ENCODE peak calls at places on chromosomes 6 and 20, in nine cellular contexts. Q is small intestine, M is heart left ventricle, J is spleen, E is Caco-2, Z is neuronal stem cell, X is tibial artery, G is fibroblast of lung, S is left ventricle myocardium inferior. F is an unnamed sample. For H3K9me3, the result is how much of the 10 kb centered on the place peaks cover.

GRCh38 chr6:169801396-169802160 is 50.2 kb downstream of the ERMARD start:
- DNase-seq in Q (no peak), M (no peak), J (peak), E (no peak), Z (no peak), X (no peak), G (no peak), S (no peak), F (no peak)

GRCh38 chr6:62150048-62150663 is 135.9 kb downstream of the KHDRBS2 start:
- DNase-seq in Q (no peak), M (no peak), J (no peak), E (peak), Z (peak), X (no peak), G (peak), S (no peak), F (peak)

GRCh38 chr6:41321183-41321582 is 14.2 kb upstream of the NCR2 start:
- DNase-seq in Q (no peak), M (no peak), J (no peak), E (no peak), Z (no peak), X (no peak), G (no peak), S (no peak), F (no peak)

GRCh38 chr6:51415501-51415900 is 596.8 kb downstream of the TFAP2B start:
- DNase-seq in Q (no peak), M (no peak), J (no peak), E (no peak), Z (no peak), X (no peak), G (no peak), S (no peak), F (no peak)

GRCh38 chr6:160256445-160256844 is 2.2 kb downstream of the SLC22A2 start:
- DNase-seq in Q (no peak), M (no peak), J (no peak), E (no peak), Z (no peak), X (no peak), G (no peak), S (no peak), F (no peak)

GRCh38 chr6:127952831-127953230 is 52.0 kb upstream of the THEMIS start:
- DNase-seq in Q (no peak), M (no peak), J (no peak), E (no peak), Z (no peak), X (no peak), G (no peak), S (no peak), F (no peak)

GRCh38 chr6:47335456-47335855 is 25.8 kb upstream of the TNFRSF21 start:
- DNase-seq in Q (no peak), M (no peak), J (no peak), E (no peak), Z (no peak), X (no peak), G (no peak), S (no peak), F (no peak)

GRCh38 chr20:31566332-31566657 is 38.8 kb upstream of the ID1 start:
- DNase-seq in Q (no peak), M (no peak), J (no peak), E (no peak), Z (no peak), X (no peak), G (no peak), S (no peak), F (no peak)

GRCh38 chr20:37969949-37970855 is 63.1 kb downstream of the TTI1 start:
- DNase-seq in Q (peak), M (no peak), J (no peak), E (no peak), Z (no peak), X (no peak), G (no peak), S (no peak), F (no peak)

GRCh38 chr6:142601427-142601826 is 299.6 kb downstream of the ADGRG6 start:
- DNase-seq in Q (no peak), M (no peak), J (no peak), E (no peak), Z (no peak), X (no peak), G (no peak), S (no peak), F (no peak)

GRCh38 chr20:36251426-36251825 is 15.1 kb downstream of the AAR2 start:
- DNase-seq in Q (no peak), M (no peak), J (no peak), E (no peak), Z (no peak), X (no peak), G (no peak), S (no peak), F (no peak)

GRCh38 chr6:10451828-10452509 is 37.1 kb upstream of the TFAP2A start:
- DNase-seq in Q (no peak), M (no peak), J (no peak), E (no peak), Z (no peak), X (no peak), G (peak), S (no peak), F (no peak)

GRCh38 chr20:8509809-8510208 is 377.7 kb downstream of the PLCB1 start:
- DNase-seq in Q (no peak), M (no peak), J (no peak), E (no peak), Z (no peak), X (no peak), G (peak), S (no peak), F (no peak)

GRCh38 chr6:164990901-164991300 is 318.5 kb downstream of the C6orf118 start:
- DNase-seq in Q (no peak), M (no peak), J (no peak), E (no peak), Z (no peak), X (no peak), G (no peak), S (no peak), F (no peak)

GRCh38 chr20:59938221-59938620 is 1.9 kb downstream of the PPP1R3D start:
- DNase-seq in Q (no peak), M (no peak), J (no peak), E (no peak), Z (no peak), X (no peak), G (peak), S (no peak), F (no peak)

GRCh38 chr20:41009960-41010359 is 18.7 kb upstream of the TOP1 start:
- DNase-seq in Q (no peak), M (no peak), J (no peak), E (peak), Z (no peak), X (no peak), G (peak), S (no peak), F (no peak)

GRCh38 chr6:35077713-35078105 is 63.4 kb downstream of the TCP11 start:
- DNase-seq in Q (no peak), M (no peak), J (no peak), E (no peak), Z (no peak), X (peak), G (no peak), S (no peak), F (no peak)

GRCh38 chr6:91271807-91272206 is 684.9 kb upstream of the MAP3K7 start:
- DNase-seq in Q (no peak), M (no peak), J (peak), E (no peak), Z (no peak), X (no peak), G (no peak), S (no peak), F (no peak)

GRCh38 chr6:91023529-91023928 is 436.7 kb upstream of the MAP3K7 start:
- DNase-seq in Q (no peak), M (no peak), J (no peak), E (no peak), Z (no peak), X (no peak), G (no peak), S (no peak), F (no peak)

GRCh38 chr6:11616200-11616611 is 78.7 kb downstream of the TMEM170B start:
- DNase-seq in Q (no peak), M (no peak), J (no peak), E (no peak), Z (no peak), X (no peak), G (peak), S (no peak), F (no peak)

GRCh38 chr6:97396880-97397279 is 113.9 kb upstream of the MMS22L start:
- DNase-seq in Q (no peak), M (no peak), J (no peak), E (no peak), Z (no peak), X (no peak), G (no peak), S (no peak), F (no peak)

GRCh38 chr20:6164421-6165341 is 41.9 kb upstream of the FERMT1 start:
- DNase-seq in Q (no peak), M (peak), J (no peak), E (no peak), Z (no peak), X (no peak), G (peak), S (peak), F (no peak)

GRCh38 chr6:28586273-28586672 is 60.6 kb downstream of the GPX5 start:
- DNase-seq in Q (peak), M (no peak), J (no peak), E (no peak), Z (no peak), X (no peak), G (peak), S (no peak), F (no peak)

GRCh38 chr6:53168516-53169257 is 20.0 kb upstream of the GCM1 start:
- DNase-seq in Q (no peak), M (no peak), J (no peak), E (no peak), Z (no peak), X (no peak), G (peak), S (no peak), F (no peak)

GRCh38 chr6:140566706-140567330 is 1192.4 kb upstream of the CITED2 start:
- DNase-seq in Q (peak), M (no peak), J (no peak), E (no peak), Z (no peak), X (no peak), G (peak), S (no peak), F (no peak)

GRCh38 chr6:2285510-2285909 is 40.1 kb upstream of the GMDS start:
- DNase-seq in Q (no peak), M (no peak), J (no peak), E (no peak), Z (no peak), X (no peak), G (no peak), S (no peak), F (no peak)
- H3K9me3 ChIP-seq in Q (under half), M (under half), J (under half), E (under half), Z (under half), X (under half), G (under half), S (under half), F (under half)

DNA sequence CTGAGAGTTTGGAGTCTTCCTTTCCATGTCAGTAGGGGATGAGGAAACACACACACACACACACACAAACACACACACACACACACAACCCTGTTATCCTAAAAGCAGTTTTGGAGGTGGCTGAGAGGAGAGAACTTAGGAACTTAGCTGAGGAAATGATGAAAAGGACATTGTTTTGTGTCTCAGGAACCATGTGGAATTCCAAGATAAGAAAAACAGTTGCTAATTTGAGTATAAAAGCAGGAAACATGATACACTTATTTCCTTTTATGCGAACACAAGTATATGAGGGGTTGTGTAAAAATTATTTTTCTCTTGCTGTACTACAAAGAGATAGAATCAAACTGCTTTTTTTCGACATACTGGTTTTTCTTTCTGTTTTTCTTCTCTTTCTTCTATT is at the start of gene MYCT1:
- DNase-seq in Q (no peak), M (no peak), J (no peak), E (no peak), Z (no peak), X (no peak), G (peak), S (no peak), F (no peak)
- H3K4me3 ChIP-seq in Q (no peak), M (peak), J (peak), E (no peak), Z (no peak), X (no peak), G (no peak), S (peak), F (no peak)

GRCh38 chr6:30283761-30284160 is 43.0 kb upstream of the TRIM39 start:
- DNase-seq in Q (no peak), M (no peak), J (no peak), E (peak), Z (no peak), X (no peak), G (no peak), S (no peak), F (no peak)

GRCh38 chr6:30287139-30287538 is 39.6 kb upstream of the TRIM39 start:
- DNase-seq in Q (no peak), M (no peak), J (no peak), E (no peak), Z (no peak), X (no peak), G (no peak), S (no peak), F (no peak)

GRCh38 chr6:30282522-30282921 is 44.2 kb upstream of the TRIM39 start:
- DNase-seq in Q (no peak), M (no peak), J (no peak), E (no peak), Z (no peak), X (no peak), G (no peak), S (no peak), F (no peak)
- H3K9me3 ChIP-seq in Q (under half), M (half or more), J (half or more), E (under half), Z (half or more), X (half or more), G (under half), S (half or more), F (under half)

GRCh38 chr6:27178860-27179259 is 68.6 kb upstream of the PRSS16 start:
- DNase-seq in Q (peak), M (no peak), J (no peak), E (no peak), Z (no peak), X (no peak), G (no peak), S (no peak), F (no peak)
- H3K4me3 ChIP-seq in Q (no peak), M (peak), J (no peak), E (peak), Z (peak), X (peak), G (peak), S (peak), F (peak)

GRCh38 chr6:168713839-168714238 is 272.9 kb downstream of the SMOC2 start:
- DNase-seq in Q (peak), M (no peak), J (no peak), E (peak), Z (no peak), X (no peak), G (no peak), S (no peak), F (no peak)
- H3K9me3 ChIP-seq in Q (under half), M (under half), J (under half), E (under half), Z (under half), X (under half), G (under half), S (under half), F (under half)

DNA sequence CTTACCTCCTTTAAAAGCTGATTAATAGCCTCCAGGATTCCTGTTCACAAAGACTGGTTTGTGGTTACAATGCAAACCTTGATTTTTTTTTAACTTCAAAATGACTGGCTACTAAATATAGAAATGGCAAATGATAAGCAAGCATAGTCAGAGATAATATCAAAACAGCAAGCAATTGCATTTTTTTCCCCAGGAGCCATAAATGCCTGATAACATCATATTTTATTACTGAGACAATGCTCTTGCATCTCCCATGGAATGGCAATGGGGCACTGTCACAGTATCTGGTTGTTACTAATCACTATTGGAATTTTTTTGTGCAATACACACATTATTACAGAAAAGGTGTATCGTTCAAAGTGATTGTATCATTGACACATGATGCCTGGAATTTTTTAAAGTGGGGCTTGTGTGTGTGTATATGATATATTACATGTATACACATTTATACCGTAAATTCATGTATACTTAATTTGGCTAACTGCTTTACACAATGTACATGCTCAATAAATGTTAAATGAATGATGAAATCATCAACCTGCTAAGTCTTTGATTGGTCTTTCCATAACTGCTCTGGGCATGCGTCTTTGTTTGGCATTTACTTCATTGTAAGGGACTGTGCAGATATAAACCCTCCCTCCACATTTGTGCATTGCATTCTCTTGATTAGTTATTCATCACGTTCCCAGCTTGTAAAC is 985 bp upstream of the SALL4 start:
- DNase-seq in Q (no peak), M (no peak), J (no peak), E (peak), Z (no peak), X (no peak), G (peak), S (no peak), F (no peak)
- H3K4me3 ChIP-seq in Q (no peak), M (no peak), J (no peak), E (no peak), Z (no peak), X (no peak), G (no peak), S (no peak), F (no peak)

GRCh38 chr20:56271974-56272373 is 23.4 kb downstream of the MC3R start:
- DNase-seq in Q (no peak), M (no peak), J (no peak), E (no peak), Z (no peak), X (no peak), G (no peak), S (no peak), F (no peak)

GRCh38 chr20:56274156-56274555 is 25.6 kb downstream of the MC3R start:
- DNase-seq in Q (no peak), M (no peak), J (no peak), E (no peak), Z (no peak), X (no peak), G (no peak), S (no peak), F (no peak)

GRCh38 chr20:56273491-56273890 is 25.0 kb downstream of the MC3R start:
- DNase-seq in Q (no peak), M (no peak), J (no peak), E (no peak), Z (no peak), X (no peak), G (no peak), S (no peak), F (no peak)

DNA sequence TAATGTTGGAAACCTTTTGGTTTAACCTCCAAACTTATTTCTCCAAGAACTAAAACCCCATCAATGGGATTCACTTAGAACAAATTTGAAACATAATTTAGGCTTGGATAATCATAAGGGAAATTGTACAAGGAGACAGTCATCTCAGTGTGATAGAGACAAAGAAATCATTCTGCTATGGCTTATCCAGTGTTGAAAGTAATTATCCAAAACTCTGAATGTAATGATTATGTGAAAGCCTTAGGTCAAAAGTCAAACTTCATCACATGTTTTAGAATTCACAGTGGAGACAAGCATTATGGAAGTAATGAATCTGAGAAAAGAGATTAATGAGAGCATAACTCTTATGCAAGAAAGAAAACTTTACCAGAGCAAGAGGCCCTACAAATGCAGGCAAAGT is 20.0 kb downstream of the MC3R start:
- DNase-seq in Q (no peak), M (no peak), J (no peak), E (no peak), Z (no peak), X (no peak), G (no peak), S (no peak), F (no peak)
- H3K9me3 ChIP-seq in Q (under half), M (under half), J (under half), E (under half), Z (under half), X (under half), G (under half), S (under half), F (under half)